ENCODE peak calls at places on chromosomes 11 and 22, in nine cellular contexts. R is heart left ventricle; C is adrenal gland; G is left lung; A is NCI-H1694 treated with DMSO at 0.1 percent for 48 hours; Q is B cell; I is neural progenitor cell; L is activated CD4-positive, alpha-beta T cell treated with anti-CD3 and anti-CD28 coated beads, Interleukin-2, amount 50 U/mL, for 24 hours; E is stimulated activated CD8-positive, alpha-beta memory T cell treated with anti-CD3 and anti-CD28 coated beads, Interleukin-2, amount 100 ng/mL, for 48 hours. H is an unnamed sample.

GRCh38 chr11:60821827-60822599 is 19.9 kb upstream of the CCDC86 start:
- DNase-seq in R (no peak), C (no peak), G (no peak), A (no peak), Q (no peak), I (no peak), L (no peak), E (no peak), H (no peak)

GRCh38 chr22:17672417-17672991 is 33.9 kb downstream of the BCL2L13 start:
- DNase-seq in R (no peak), C (no peak), G (no peak), A (peak; percentile 13), Q (no peak), I (peak; percentile 26), L (no peak), E (no peak), H (no peak)

GRCh38 chr11:74577624-74578396 is 14.6 kb upstream of the POLD3 start:
- DNase-seq in R (no peak), C (no peak), G (no peak), A (peak; percentile 53), Q (no peak), I (no peak), L (no peak), E (no peak), H (no peak)

GRCh38 chr22:19607198-19608113 is 83.2 kb upstream of the CLDN5 start:
- DNase-seq in R (peak; percentile 33), C (no peak), G (no peak), A (no peak), Q (no peak), I (no peak), L (no peak), E (no peak), H (no peak)

GRCh38 chr11:1844221-1845094 is 5.7 kb downstream of the TNNI2 start:
- DNase-seq in R (peak; percentile 67), C (peak; percentile 96), G (peak; percentile 91), A (no peak), Q (no peak), I (no peak), L (no peak), E (no peak), H (peak; percentile 30)

GRCh38 chr22:27329471-27329870 is 472.1 kb downstream of the MN1 start:
- DNase-seq in R (no peak), C (no peak), G (no peak), A (no peak), Q (no peak), I (peak; percentile 68), L (no peak), E (no peak), H (no peak)

GRCh38 chr22:49815641-49816071 is 12.0 kb downstream of the BRD1 start:
- DNase-seq in R (no peak), C (no peak), G (peak; percentile 64), A (no peak), Q (no peak), I (no peak), L (no peak), E (no peak), H (no peak)

GRCh38 chr22:30878516-30879365 is 89.8 kb downstream of the MORC2 start:
- DNase-seq in R (no peak), C (no peak), G (peak; percentile 58), A (peak; percentile 16), Q (no peak), I (no peak), L (no peak), E (no peak), H (no peak)

GRCh38 chr11:88683024-88683423 is 345.5 kb upstream of the CTSC start:
- DNase-seq in R (no peak), C (no peak), G (no peak), A (no peak), Q (no peak), I (peak; percentile 47), L (no peak), E (no peak), H (no peak)

GRCh38 chr11:28107331-28107725 is 628 bp downstream of the KIF18A start:
- DNase-seq in R (no peak), C (no peak), G (no peak), A (no peak), Q (peak; percentile 33), I (peak; percentile 59), L (peak; percentile 1), E (peak; percentile 2), H (no peak)

GRCh38 chr11:124865181-124865901 is at the start of gene ROBO3:
- DNase-seq in R (no peak), C (no peak), G (no peak), A (no peak), Q (no peak), I (peak; percentile 48), L (no peak), E (no peak), H (no peak)

GRCh38 chr22:44096736-44097135 is 72.6 kb downstream of the PARVB start:
- DNase-seq in R (no peak), C (no peak), G (peak; percentile 37), A (no peak), Q (no peak), I (no peak), L (no peak), E (no peak), H (no peak)

GRCh38 chr11:19912206-19913118 is 199.8 kb downstream of the NAV2 start:
- DNase-seq in R (no peak), C (no peak), G (no peak), A (no peak), Q (no peak), I (peak; percentile 32), L (no peak), E (no peak), H (no peak)

GRCh38 chr11:122045181-122045586 is 70.8 kb downstream of the BLID start:
- DNase-seq in R (no peak), C (no peak), G (no peak), A (no peak), Q (no peak), I (no peak), L (no peak), E (no peak), H (no peak)

GRCh38 chr11:43643898-43644625 is 36.5 kb upstream of the HSD17B12 start:
- DNase-seq in R (peak; percentile 89), C (peak; percentile 87), G (peak; percentile 96), A (peak; percentile 62), Q (peak; percentile 87), I (peak; percentile 93), L (peak; percentile 67), E (peak; percentile 82), H (peak; percentile 77)

GRCh38 chr11:117822522-117823033 is 2.0 kb downstream of the FXYD2 start:
- DNase-seq in R (peak; percentile 16), C (no peak), G (no peak), A (no peak), Q (no peak), I (no peak), L (no peak), E (no peak), H (no peak)

GRCh38 chr11:10322830-10323792 is 18.2 kb downstream of the ADM start:
- DNase-seq in R (no peak), C (peak; percentile 82), G (no peak), A (peak; percentile 43), Q (peak; percentile 56), I (peak; percentile 59), L (peak; percentile 36), E (no peak), H (peak; percentile 58)

GRCh38 chr22:23220485-23221350 is 40.4 kb downstream of the BCR start:
- DNase-seq in R (no peak), C (no peak), G (no peak), A (no peak), Q (peak; percentile 68), I (no peak), L (no peak), E (no peak), H (no peak)

GRCh38 chr22:37314315-37315046 is 32.2 kb downstream of the CYTH4 start:
- DNase-seq in R (no peak), C (no peak), G (peak; percentile 71), A (no peak), Q (peak; percentile 62), I (no peak), L (no peak), E (no peak), H (no peak)

GRCh38 chr11:123587044-123587443 is 67.4 kb downstream of the SCN3B start:
- DNase-seq in R (no peak), C (peak; percentile 75), G (no peak), A (no peak), Q (no peak), I (no peak), L (no peak), E (no peak), H (no peak)

GRCh38 chr11:1206391-1207271 is 16.2 kb upstream of the MUC5B start:
- DNase-seq in R (no peak), C (no peak), G (peak; percentile 68), A (no peak), Q (no peak), I (no peak), L (no peak), E (no peak), H (no peak)

GRCh38 chr11:32527191-32527590 is 56.4 kb upstream of the EIF3M start:
- DNase-seq in R (no peak), C (no peak), G (no peak), A (no peak), Q (no peak), I (no peak), L (no peak), E (no peak), H (no peak)

GRCh38 chr11:92269021-92269420 is 44.4 kb downstream of the FAT3 start:
- DNase-seq in R (no peak), C (no peak), G (no peak), A (no peak), Q (no peak), I (no peak), L (no peak), E (no peak), H (no peak)

GRCh38 chr11:35334385-35335090 is 84.8 kb downstream of the SLC1A2 start:
- DNase-seq in R (no peak), C (no peak), G (no peak), A (no peak), Q (peak; percentile 70), I (no peak), L (no peak), E (no peak), H (no peak)

GRCh38 chr11:70122490-70123198 is 44.5 kb downstream of the ANO1 start:
- DNase-seq in R (no peak), C (no peak), G (no peak), A (no peak), Q (no peak), I (no peak), L (no peak), E (no peak), H (no peak)

GRCh38 chr11:118207079-118207478 is 17.7 kb downstream of the JAML start:
- DNase-seq in R (no peak), C (no peak), G (no peak), A (no peak), Q (no peak), I (no peak), L (no peak), E (no peak), H (no peak)

GRCh38 chr11:97738751-97739150 is 1282.0 kb upstream of the CNTN5 start:
- DNase-seq in R (no peak), C (no peak), G (no peak), A (no peak), Q (no peak), I (no peak), L (no peak), E (no peak), H (no peak)

H was measured in activated T-cell treated with anti-CD3 and anti-CD28 coated beads for 4 hours.